ENCODE peak calls at places on chromosomes 5 and 9, in four cellular contexts. H, P, W and E are unnamed samples. For H3K27me3, the result is how much of the 10 kb centered on the place peaks cover.

GRCh38 chr9:130200038-130200979 is 28.1 kb downstream of the NCS1 start:
- DNase-seq in P (peak), H (no peak), W (no peak), E (no peak)

GRCh38 chr5:59317023-59317771 is 576.3 kb downstream of the PDE4D start:
- DNase-seq in W (no peak), P (no peak), H (no peak), E (no peak)

GRCh38 chr5:141947366-141947765 is 10.6 kb downstream of the PCDH12 start:
- DNase-seq in W (no peak), H (no peak), P (no peak), E (no peak)

GRCh38 chr5:147391781-147392180 is 118.1 kb downstream of the DPYSL3 start:
- DNase-seq in W (peak), P (no peak), H (peak), E (peak)

GRCh38 chr9:73714294-73714693 is 562.6 kb downstream of the ANXA1 start:
- DNase-seq in H (no peak), P (no peak), W (no peak), E (no peak)

GRCh38 chr9:23736293-23736692 is 89.7 kb downstream of the ELAVL2 start:
- DNase-seq in H (no peak), W (peak), P (no peak), E (no peak)

GRCh38 chr5:167030500-167031120 is 1260.8 kb upstream of the WWC1 start:
- DNase-seq in W (peak), H (no peak), P (no peak), E (no peak)

GRCh38 chr9:73200694-73201432 is 49.2 kb downstream of the ANXA1 start:
- DNase-seq in W (no peak), P (no peak), H (no peak), E (no peak)

GRCh38 chr5:66232701-66233100 is 88.6 kb downstream of the SREK1 start:
- DNase-seq in W (no peak), H (no peak), P (no peak), E (no peak)

GRCh38 chr9:89743216-89743575 is 138.4 kb downstream of the GADD45G start:
- DNase-seq in W (no peak), H (no peak), P (no peak), E (no peak)

GRCh38 chr9:79868532-79869189 is 296.9 kb downstream of the TLE4 start:
- DNase-seq in H (no peak), W (no peak), P (no peak), E (no peak)

GRCh38 chr9:108743901-108744371 is 111.8 kb downstream of the ACTL7B start:
- DNase-seq in W (peak), H (no peak), P (no peak), E (no peak)

GRCh38 chr9:137158625-137159024 is 11.2 kb downstream of the LRRC26 start:
- DNase-seq in W (no peak), P (no peak), H (no peak), E (no peak)

GRCh38 chr5:132406144-132406783 is 36.8 kb downstream of the SLC22A5 start:
- DNase-seq in H (no peak), P (no peak), W (no peak), E (no peak)

GRCh38 chr9:72800326-72800994 is 152.4 kb downstream of the ALDH1A1 start:
- DNase-seq in H (no peak), P (no peak), W (no peak), E (no peak)

GRCh38 chr9:37984672-37985611 is 81.0 kb upstream of the SLC25A51 start:
- DNase-seq in W (no peak), H (no peak), P (no peak), E (no peak)

GRCh38 chr5:36908544-36909260 is 32.1 kb downstream of the NIPBL start:
- DNase-seq in W (no peak), H (no peak), P (no peak), E (no peak)

GRCh38 chr5:50704730-50705129 is 38.3 kb downstream of the PARP8 start:
- DNase-seq in H (no peak), P (no peak), W (no peak), E (no peak)

GRCh38 chr9:93713716-93714115 is 137.3 kb downstream of the PHF2 start:
- DNase-seq in P (no peak), W (no peak), H (no peak), E (no peak)

GRCh38 chr5:53326420-53327153 is 153.8 kb upstream of the FST start:
- DNase-seq in H (no peak), P (no peak), W (no peak), E (no peak)

GRCh38 chr5:6496207-6496584 is 47.5 kb downstream of the UBE2QL1 start:
- DNase-seq in H (no peak), P (no peak), W (no peak), E (no peak)

GRCh38 chr9:94894111-94894699 is 167.7 kb downstream of the AOPEP start:
- DNase-seq in W (no peak), P (no peak), H (no peak), E (no peak)

GRCh38 chr5:93574939-93575241 is 6.1 kb downstream of the NR2F1-AS1 start:
- DNase-seq in P (no peak), H (no peak), W (no peak), E (no peak)
- H3K27me3 ChIP-seq in P (half or more), H (under half), W (half or more), E (under half)

DNA sequence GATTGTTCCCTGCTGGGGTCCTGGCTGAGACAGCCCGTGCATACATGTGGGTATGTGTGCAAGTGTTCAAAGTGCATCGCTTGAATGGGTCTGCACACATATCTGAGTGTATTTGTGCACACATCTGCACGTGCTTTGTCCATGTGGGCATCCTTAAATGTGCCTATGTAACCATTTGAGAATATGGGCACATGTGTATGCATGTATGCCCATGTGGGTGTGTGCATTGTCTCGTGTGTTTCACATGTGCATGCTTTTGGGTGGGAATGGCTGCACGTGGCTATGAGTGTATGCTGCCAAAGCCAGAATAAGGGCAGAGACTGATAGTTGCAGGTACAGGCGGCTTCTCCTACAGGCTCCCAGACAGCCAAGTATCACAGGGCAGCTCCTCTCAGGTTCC is 107.3 kb downstream of the LHX2 start:
- DNase-seq in P (no peak), W (no peak), H (no peak), E (no peak)
- H3K27me3 ChIP-seq in P (under half), W (under half), H (under half), E (under half)

DNA sequence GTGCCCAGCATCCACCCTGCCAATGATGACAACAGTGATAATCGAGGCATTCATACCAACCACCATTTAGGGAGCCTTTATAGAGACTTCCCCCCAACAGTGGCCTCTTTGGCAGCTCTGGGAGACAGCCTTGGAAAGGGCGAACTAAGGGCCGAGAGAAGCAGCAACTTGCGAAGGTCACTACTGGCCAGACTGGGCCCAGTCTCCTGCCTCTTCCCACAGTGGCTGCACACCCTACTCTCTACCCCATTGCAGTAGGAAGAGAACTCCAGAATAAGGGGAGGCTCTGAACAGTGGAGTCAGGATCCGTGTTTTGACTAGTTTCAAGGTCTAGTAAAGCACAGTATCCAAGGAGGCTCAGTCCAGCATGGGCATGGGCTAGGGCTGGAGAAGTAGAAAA is 5.3 kb downstream of the LHX6 start:
- DNase-seq in W (peak), H (no peak), P (no peak), E (no peak)
- H3K27me3 ChIP-seq in W (half or more), H (half or more), P (half or more), E (half or more)

GRCh38 chr5:150582281-150582791 is 58.1 kb upstream of the SYNPO start:
- DNase-seq in H (peak), P (peak), W (peak), E (no peak)
- H3K27me3 ChIP-seq in H (under half), P (under half), W (under half), E (under half)

GRCh38 chr5:88665750-88666215 is 217.2 kb downstream of the MEF2C start:
- DNase-seq in H (no peak), W (peak), P (no peak), E (no peak)
- H3K27me3 ChIP-seq in H (half or more), W (half or more), P (half or more), E (under half)

GRCh38 chr5:44388504-44389409 is 463 bp downstream of the FGF10 start:
- DNase-seq in W (peak), H (no peak), P (peak), E (peak)
- H3K27me3 ChIP-seq in W (under half), H (under half), P (under half), E (under half)

DNA sequence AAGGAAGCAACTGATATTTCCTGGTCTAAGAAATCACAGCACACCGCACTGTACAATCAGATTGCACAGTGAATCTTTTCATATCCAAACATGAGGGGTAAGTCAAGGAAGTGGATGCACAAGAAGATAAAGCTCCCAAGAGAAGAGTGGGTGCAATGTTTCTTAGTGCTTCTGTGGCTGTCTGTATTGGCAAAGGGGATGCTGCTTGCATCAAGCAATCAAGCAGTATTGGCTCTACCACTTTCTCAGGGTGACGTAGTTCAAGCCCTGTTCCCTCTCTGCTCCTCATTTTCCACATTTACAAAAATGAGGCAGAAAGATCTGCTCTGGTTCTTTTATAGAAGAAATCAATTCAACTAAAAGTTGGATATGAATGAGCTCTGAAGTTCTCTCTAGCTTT is 2.3 kb downstream of the TNFSF8 start:
- DNase-seq in P (no peak), W (no peak), H (no peak), E (no peak)
- H3K27me3 ChIP-seq in P (under half), W (half or more), H (half or more), E (under half)

GRCh38 chr5:88722546-88722945 is 160.4 kb downstream of the MEF2C start:
- DNase-seq in H (no peak), P (no peak), W (peak), E (no peak)
- H3K27me3 ChIP-seq in H (under half), P (under half), W (half or more), E (under half)